ENCODE peak calls at places on chromosomes 2 and 18, in four cellular contexts. Q, T, I and C are unnamed samples.

GRCh38 chr18:61984293-61984692 is 91.5 kb upstream of the RNF152 start:
- DNase-seq in T (no peak), I (peak), Q (no peak), C (no peak)

GRCh38 chr2:151241224-151241623 is 20.4 kb downstream of the RBM43 start:
- DNase-seq in I (no peak), T (no peak), Q (no peak), C (no peak)

GRCh38 chr2:107324166-107324565 is 438.2 kb upstream of the ST6GAL2 start:
- DNase-seq in T (no peak), I (no peak), Q (no peak), C (no peak)

GRCh38 chr2:88265352-88265960 is 95.3 kb downstream of the THNSL2 start:
- DNase-seq in I (peak), T (peak), Q (peak), C (no peak)

GRCh38 chr2:133838642-133839370 is 270.5 kb upstream of the NCKAP5 start:
- DNase-seq in T (no peak), I (no peak), Q (no peak), C (no peak)

GRCh38 chr2:215363039-215363438 is 51.2 kb downstream of the ATIC start:
- DNase-seq in I (peak), T (no peak), Q (no peak), C (no peak)

GRCh38 chr2:9366041-9366440 is 57.3 kb downstream of the ITGB1BP1 start:
- DNase-seq in I (no peak), Q (no peak), T (no peak), C (no peak)

GRCh38 chr2:47903781-47904447 is 2.4 kb downstream of the FBXO11 start:
- DNase-seq in T (no peak), Q (no peak), I (no peak), C (no peak)

GRCh38 chr2:231227309-231228162 is 29.1 kb downstream of the ARMC9 start:
- DNase-seq in Q (peak), T (peak), I (peak), C (peak)

GRCh38 chr2:68157002-68157401 is 686 bp upstream of the PNO1 start:
- DNase-seq in Q (no peak), I (no peak), T (no peak), C (peak)

GRCh38 chr2:855177-855576 is 95.5 kb upstream of the SNTG2 start:
- DNase-seq in T (no peak), I (no peak), Q (no peak), C (no peak)

GRCh38 chr2:234577191-234577590 is 80.3 kb upstream of the ARL4C start:
- DNase-seq in Q (no peak), T (no peak), I (no peak), C (no peak)

GRCh38 chr2:132267372-132267771 is 105.6 kb upstream of the ANKRD30BL start:
- DNase-seq in T (no peak), Q (no peak), I (peak), C (no peak)

GRCh38 chr2:53911434-53912189 is 51.8 kb upstream of the GPR75 start:
- DNase-seq in T (no peak), Q (no peak), I (no peak), C (no peak)

GRCh38 chr2:241873081-241873802 is 3.7 kb downstream of the RTP5 start:
- DNase-seq in I (no peak), Q (no peak), T (no peak), C (no peak)

DNA sequence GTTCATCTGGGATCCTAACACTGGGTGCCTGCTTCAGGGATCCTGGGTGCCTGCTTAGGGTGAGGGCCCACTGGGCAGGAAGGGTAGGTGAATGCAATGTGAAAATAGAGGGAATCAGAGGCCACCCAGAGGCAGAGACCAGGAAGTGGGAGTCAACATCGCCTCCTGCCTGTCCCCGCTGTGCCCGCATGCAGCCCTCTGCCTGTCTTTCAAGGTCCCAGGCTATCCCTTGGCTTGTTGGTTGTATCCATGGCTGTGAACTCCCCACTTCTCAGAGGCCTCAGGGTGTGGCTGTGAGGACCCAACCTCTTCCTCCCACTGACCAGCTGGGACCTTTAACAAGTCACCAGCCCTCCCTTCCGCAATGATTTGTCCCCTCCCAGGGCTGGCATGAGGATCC is 26.5 kb downstream of the PSD4 start:
- DNase-seq in Q (no peak), T (no peak), I (no peak), C (no peak)
- TF ChIP-seq CTCF in Q (no peak), T (no peak), I (no peak), C (no peak)

DNA sequence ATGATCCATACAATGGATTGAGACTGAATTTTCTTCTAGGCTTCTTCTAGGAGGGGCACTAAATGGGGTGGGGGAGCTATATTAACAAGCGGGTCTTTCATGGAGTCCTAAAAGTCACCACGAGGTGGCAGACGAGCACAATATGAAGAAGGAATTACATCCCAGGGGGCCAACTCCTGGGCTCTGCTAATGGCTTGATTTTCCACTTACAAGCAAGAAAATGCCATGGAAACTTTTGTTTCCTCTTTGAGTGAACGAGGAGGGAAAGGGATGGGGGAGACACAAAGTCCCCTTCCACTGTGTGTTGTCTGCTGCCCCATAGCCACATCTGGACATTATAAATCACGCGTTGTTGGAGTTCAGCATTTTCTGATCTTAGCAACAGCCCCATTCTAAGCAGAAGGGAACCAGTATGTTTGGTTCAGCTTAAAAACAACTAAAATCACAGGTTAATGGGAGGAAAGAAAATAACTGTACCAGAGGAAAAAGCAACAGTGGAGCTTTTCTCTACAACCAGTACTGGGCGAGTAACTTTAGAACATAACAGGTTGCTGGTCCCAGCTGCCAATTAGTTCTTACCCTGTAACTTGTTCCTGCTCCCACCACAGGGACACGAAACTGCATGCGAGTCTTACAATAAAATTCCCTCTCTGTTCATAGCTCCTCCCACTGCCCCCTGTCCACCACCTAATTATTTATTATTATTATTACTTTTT is 285.0 kb upstream of the PARD3B start:
- DNase-seq in I (peak), Q (peak), T (peak), C (peak)
- TF ChIP-seq CTCF in I (peak), Q (peak), T (peak), C (peak)

DNA sequence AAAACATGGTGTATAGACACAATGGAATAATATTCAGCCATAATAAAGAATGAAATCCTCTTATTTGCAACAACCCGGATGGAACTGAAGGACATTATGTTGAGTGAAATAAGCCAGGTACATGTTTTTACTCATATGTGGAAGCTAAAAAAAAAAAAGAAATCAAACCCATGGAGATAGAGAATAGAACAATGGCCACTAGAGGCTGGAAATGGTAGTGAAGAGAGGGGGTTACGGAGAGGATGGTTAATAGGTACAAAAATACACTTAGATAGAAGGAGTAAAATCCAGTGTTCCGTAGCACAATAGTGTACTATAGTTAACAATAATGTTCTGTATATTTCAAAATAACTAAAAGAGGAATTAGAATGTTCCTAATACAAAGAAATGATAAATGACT is 12.8 kb upstream of the KIAA2012 start:
- DNase-seq in T (no peak), I (no peak), Q (no peak), C (no peak)
- TF ChIP-seq CTCF in T (peak), I (peak), Q (no peak), C (peak)

GRCh38 chr2:78355967-78356366 is 669.5 kb upstream of the REG3G start:
- DNase-seq in T (no peak), Q (no peak), I (no peak), C (no peak)

DNA sequence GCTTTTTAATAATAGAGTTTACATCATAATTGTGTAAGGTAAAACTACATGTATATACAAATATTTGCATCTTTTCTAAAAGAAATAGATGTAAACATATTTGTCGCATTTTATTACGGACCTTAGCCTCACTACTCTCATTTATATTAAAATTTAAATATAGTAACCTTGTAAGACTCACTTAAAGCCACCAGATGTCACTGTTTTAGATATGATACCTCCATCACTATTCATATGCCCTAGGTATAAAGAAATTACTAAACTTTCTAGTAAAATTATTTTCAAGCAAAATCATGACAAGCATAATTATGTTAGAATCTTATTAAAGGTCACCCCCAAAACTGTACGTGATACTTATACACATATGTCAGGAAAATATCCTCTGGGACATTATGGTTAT is 674.3 kb upstream of the REG3G start:
- DNase-seq in T (no peak), I (no peak), Q (no peak), C (no peak)
- TF ChIP-seq CTCF in T (no peak), I (no peak), Q (no peak), C (no peak)

DNA sequence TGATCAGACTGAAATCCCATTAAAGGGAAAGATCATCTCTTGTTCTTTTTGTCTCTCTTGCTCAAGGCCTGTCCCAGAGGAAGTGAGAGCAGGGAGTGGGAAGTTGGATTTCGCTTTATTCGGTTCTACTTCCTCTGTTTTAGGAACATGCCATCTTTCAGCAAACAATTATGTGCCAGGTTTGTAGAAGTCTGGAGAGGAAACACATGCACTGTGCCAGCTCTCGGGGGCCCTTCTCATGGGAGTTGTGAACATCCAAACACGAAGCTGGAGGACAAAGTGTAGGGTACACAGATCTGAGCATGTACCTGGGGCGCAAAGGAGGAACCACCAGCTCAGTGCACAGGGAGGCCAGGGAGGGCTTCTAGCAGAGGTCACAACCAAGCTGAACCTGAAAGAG is 128.8 kb downstream of the ZFP36L2 start:
- DNase-seq in Q (no peak), I (no peak), T (no peak), C (no peak)
- TF ChIP-seq CTCF in Q (no peak), I (no peak), T (no peak), C (no peak)

DNA sequence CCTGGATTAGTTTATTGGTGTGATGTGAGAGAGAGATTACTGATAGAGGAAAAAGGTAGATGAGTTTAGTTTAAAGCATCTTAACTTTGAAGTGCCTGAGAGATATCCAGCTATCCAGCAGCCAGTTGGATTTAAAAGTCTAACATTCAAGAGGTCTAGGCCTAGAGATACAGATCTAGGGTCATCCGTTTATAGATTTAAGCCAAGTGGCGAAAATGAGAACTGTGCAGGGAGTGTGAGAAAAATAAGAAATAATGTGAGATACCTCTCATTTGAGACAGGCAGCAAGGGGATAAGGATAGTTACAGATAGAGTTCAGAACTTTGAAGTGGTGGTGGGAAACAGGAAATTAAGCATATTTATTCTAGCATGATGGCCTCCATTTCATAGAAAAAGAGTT is 5.3 kb upstream of the ORC2 start:
- DNase-seq in T (no peak), I (no peak), Q (no peak), C (no peak)
- TF ChIP-seq CTCF in T (no peak), I (no peak), Q (no peak), C (no peak)

DNA sequence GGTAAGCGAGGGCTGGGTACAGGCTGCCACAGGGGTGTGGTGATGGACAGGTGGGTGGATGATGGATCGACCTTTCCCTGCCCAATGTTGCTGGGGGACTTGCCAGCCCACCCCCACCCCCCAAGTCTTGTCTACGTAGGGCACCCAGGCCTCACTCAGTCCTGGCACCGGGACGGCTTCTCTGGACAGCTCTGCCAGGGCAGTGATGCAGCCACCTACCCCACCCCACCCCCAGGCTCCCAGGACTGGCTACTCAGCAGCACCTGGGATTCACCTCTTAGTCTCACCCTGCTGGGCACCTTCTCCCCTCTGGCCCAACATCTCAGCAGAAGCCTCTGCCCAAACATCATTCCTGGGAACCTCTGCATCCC is 55.7 kb downstream of the ANKMY1 start:
- DNase-seq in T (no peak), I (no peak), Q (peak), C (no peak)
- TF ChIP-seq CTCF in T (no peak), I (no peak), Q (no peak), C (no peak)

DNA sequence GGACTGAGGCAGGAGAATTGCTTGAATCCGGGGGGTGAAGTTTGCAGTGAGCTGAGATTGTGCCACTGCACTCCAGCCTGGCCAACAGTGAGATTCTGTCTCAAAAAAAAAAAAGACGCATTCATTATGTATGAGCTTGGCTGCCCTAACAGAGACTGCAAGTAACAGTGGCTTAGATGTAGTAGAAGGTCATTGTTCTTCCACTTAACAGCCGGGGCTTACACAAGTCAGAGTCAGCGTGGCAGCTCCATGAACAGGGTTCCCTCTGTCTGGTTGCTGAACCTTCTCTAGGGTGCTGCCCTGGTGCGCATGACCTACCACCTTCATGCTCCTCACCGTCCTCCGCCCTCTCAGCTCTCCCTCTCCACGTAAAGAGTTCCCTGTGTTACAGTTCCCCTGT is 49.1 kb upstream of the IGFBP2 start:
- DNase-seq in I (no peak), Q (no peak), T (no peak), C (no peak)
- TF ChIP-seq CTCF in I (no peak), Q (no peak), T (no peak), C (no peak)

DNA sequence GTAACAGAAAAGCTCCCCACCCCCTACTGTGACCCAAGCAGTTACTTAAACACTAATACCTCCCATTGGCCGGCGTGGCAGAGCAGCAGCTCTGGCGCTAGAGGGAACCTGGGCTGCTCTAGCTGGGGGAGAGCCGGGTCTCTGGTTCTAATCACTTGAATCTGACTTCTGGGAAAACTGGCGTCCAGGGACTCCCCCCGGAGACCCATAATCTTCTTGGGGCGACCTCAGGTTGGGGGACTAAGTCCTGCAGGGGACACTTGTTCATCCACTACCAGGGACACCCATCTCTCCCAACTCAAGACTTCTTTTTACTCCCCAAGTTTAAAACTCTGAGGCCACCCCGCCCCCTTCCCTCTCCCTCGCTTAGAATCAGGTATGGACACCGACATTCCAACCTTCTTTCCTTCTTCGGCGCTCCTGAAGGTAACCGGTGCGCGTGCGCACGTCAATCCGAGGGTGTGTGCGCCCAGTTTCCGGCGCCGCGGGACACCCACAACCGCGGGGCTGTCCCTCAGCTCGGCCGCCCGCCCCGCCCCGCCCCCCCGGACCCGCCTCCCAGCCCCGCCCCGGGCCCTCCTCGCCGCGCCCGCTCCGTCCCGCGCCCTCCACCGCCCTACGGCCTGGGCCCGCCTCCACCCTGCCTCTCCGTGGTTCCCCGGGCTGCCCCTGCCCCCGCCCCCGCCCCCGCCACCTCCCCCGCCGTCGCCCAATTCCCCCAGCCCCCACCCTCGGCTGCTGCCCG is at the start of gene ERICH2:
- DNase-seq in T (peak), I (peak), Q (peak), C (peak)
- TF ChIP-seq CTCF in T (peak), I (peak), Q (no peak), C (no peak)

DNA sequence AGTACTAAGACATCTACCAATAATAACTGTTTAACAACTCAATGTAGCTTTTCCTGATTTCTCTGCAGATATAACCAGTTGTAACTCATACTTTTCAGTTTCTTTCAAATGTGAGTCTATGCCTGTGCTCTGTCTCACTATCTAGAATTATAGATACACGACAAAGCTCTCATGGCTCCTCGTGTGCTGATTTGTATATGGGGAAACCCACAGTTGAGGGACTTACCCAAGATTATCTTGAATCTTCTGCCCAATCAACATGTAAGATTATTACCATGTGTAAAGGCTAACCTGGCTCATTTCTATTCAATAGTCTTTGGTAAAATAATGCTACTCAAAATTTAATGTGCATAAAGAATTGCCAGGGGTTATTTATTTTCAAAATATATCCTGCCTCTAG is 554.4 kb downstream of the FBXO15 start:
- DNase-seq in T (no peak), Q (no peak), I (no peak), C (no peak)
- TF ChIP-seq CTCF in T (no peak), Q (no peak), I (no peak), C (no peak)